ENCODE peak calls at places on chromosome 16, in seven cellular contexts. W is trophoblast cell, D is HepG2, A is HCT116, C is H9, M is fibroblast of lung, E is PC-3. G is an unnamed sample. For H3K79me2, the result is how much of the 10 kb centered on the place peaks cover.

GRCh38 chr16:75000481-75001081 is 1.8 kb downstream of the ZNRF1 start:
- DNase-seq in A (no peak), E (peak), M (peak), W (peak), D (no peak), C (no peak), G (peak)

GRCh38 chr16:85781685-85782370 is 17.5 kb downstream of the EMC8 start:
- DNase-seq in A (no peak), M (peak), D (peak), C (no peak), W (no peak), E (peak), G (no peak)

GRCh38 chr16:88681709-88682451 is 4.4 kb downstream of the SNAI3 start:
- DNase-seq in C (no peak), M (peak), W (peak), D (no peak), A (no peak), E (no peak), G (no peak)

GRCh38 chr16:74596586-74596985 is 10.3 kb downstream of the GLG1 start:
- DNase-seq in D (no peak), M (no peak), E (no peak), C (no peak), W (peak), A (no peak), G (no peak)

GRCh38 chr16:24493859-24494258 is 45.5 kb upstream of the RBBP6 start:
- DNase-seq in E (peak), C (no peak), W (peak), A (no peak), D (no peak), M (no peak), G (no peak)

GRCh38 chr16:21300309-21301167 is 22.4 kb upstream of the CRYM start:
- DNase-seq in D (peak), M (peak), C (peak), W (peak), A (peak), E (peak), G (peak)

GRCh38 chr16:10558746-10559641 is 21.4 kb downstream of the EMP2 start:
- DNase-seq in W (peak), M (peak), A (no peak), E (peak), C (no peak), D (no peak), G (no peak)

GRCh38 chr16:9016824-9017223 is 53.1 kb upstream of the USP7 start:
- DNase-seq in E (no peak), W (no peak), A (no peak), C (no peak), M (no peak), D (no peak), G (no peak)

GRCh38 chr16:49127103-49127502 is 154.5 kb downstream of the CBLN1 start:
- DNase-seq in C (no peak), M (no peak), A (no peak), W (no peak), D (no peak), E (peak), G (peak)

GRCh38 chr16:52573365-52574104 is 26.6 kb upstream of the TOX3 start:
- DNase-seq in M (no peak), E (no peak), W (no peak), D (peak), A (no peak), C (no peak), G (no peak)

GRCh38 chr16:70805787-70806186 is 4.8 kb upstream of the VAC14 start:
- DNase-seq in D (no peak), A (no peak), W (no peak), M (peak), C (no peak), E (peak), G (no peak)

GRCh38 chr16:28326881-28327610 is 34.7 kb downstream of the SBK1 start:
- DNase-seq in A (peak), C (peak), W (peak), M (peak), E (peak), D (peak), G (peak)

GRCh38 chr16:89602273-89602951 is 11.0 kb upstream of the DPEP1 start:
- DNase-seq in D (no peak), E (peak), C (peak), W (peak), A (peak), M (peak), G (peak)

GRCh38 chr16:83351846-83352245 is 455.9 kb upstream of the HSBP1 start:
- DNase-seq in M (peak), A (no peak), E (no peak), W (no peak), D (no peak), C (no peak), G (no peak)

DNA sequence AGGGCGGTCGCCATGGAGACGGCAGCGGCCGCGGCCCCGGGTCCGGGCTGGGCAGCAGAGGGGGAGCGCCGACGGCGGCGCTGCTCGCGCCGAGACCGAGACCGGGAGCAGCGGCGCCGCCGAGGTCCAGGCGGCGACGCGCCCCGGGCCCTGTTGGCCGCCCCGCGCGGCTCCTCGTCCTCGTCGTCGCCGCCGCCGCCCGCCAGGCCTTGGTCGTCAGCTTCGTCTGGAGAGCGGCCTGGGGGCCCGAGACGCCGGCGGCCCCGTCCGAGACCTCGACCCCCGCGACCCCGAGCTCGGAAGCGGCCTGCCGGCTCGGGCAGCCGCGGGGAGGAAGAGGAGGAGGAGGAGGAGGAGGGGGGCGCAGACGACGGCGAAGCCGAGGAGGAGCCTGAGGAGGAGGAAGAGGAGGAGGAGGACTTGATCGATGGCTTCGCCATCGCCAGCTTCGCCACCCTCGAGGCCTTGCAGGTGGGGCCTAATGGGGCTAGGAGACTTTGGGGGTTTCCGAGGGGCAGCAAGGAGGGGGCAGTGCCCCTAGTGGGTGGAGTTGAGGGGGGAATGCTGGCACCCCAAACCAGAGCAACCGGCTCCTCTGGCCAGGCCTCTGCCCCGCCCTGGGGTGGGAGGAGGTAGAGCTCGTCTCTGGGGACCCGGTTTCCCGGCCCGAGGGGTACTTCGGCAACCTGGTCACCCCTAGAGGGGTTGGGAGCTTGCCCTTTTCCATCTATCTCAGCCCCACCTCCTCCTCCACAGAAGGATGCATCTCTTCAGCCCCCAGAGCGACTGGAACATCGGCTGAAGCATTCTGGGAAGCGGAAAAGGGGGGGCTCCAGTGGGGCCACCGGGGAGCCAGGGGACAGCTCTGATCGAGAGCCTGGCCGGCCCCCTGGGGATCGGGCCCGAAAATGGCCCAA is 1.5 kb downstream of the FBRS start:
- DNase-seq in C (no peak), A (no peak), M (peak), E (no peak), D (no peak), W (peak), G (peak)
- H2AFZ ChIP-seq in C (no peak), A (no peak), M (no peak), E (peak), D (no peak), W (peak), G (no peak)

DNA sequence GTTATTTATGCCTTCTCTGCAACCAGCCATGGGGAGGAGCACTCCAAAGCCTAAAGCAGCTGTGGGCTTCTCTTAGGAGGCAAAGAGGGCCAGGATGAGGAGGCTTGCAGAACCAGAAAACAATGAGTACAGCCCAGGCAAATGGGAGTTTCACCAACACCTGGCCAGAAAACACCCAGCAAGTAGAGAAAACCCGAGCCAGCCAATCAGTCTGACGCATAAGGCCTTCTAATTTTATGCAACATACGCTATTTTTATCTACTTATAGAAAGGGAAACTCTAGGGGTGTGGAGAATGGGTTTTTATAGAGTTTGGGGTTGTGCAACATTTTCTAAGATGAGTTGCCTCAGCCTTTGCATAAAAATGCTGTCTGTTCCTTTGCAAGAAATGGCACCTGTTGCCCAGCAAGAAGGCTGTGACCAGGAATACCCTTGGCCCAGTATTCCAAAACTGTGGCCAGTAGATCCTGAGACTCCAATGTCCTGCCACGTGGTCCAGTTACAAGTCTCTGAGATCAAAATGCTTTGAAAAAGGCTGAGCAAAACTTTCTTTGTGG is 529.0 kb upstream of the CDH5 start:
- DNase-seq in M (no peak), A (no peak), W (no peak), D (no peak), E (no peak), C (no peak), G (no peak)
- H3K79me2 ChIP-seq in M (under half), A (under half), W (under half), D (under half), E (under half), C (under half), G (under half)

DNA sequence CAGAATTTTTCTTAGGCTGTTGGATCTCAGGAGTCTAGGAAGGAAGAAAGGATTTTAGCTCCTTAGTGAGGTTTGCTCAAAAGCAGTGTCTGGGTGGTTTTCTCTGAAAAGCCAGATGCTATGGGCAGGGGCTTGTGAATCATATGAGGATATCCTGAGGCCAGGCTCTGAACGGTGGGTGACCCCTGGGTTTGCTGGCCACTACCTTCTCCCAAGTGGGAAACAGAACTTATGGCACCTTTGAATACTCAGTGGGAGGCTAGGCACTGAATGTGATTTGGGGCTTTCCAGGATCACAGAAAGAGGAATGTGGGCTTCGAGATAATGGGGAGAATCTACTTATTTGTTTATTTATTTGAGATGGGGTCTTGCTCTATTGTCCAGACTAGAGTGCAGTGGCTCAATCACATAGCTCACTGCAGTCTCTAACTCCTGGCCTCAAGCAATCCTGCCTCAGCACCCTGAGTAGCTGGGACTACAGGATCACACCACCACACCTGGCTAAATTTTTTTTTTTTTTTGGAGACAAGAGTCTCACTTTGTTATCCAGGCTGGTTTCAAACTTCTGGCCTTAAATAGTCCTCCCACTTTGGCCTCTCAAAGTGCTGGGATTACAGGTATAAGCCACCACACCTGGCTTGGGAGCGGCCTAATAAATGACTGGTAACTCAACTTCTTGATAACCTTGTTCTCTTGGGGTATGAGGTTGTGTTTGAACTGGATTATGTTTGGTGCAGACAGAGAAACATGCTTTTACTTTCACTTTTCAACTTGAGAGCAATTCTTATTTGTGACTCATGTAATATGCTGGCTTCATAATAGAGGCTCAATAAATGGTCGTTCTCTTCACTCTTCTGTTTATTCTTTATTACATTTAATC is 129.4 kb upstream of the HS3ST2 start:
- DNase-seq in E (peak), D (no peak), C (no peak), W (no peak), M (no peak), A (no peak), G (no peak)
- H2AFZ ChIP-seq in E (no peak), D (no peak), C (no peak), W (no peak), M (peak), A (no peak), G (no peak)

GRCh38 chr16:56689171-56689570 is 6.9 kb downstream of the MT1X start:
- DNase-seq in D (no peak), C (no peak), W (peak), E (no peak), A (no peak), M (no peak), G (no peak)
- H3K79me2 ChIP-seq in D (under half), C (under half), W (under half), E (under half), A (under half), M (under half), G (under half)

GRCh38 chr16:12879812-12880211 is 21.6 kb upstream of the SHISA9 start:
- DNase-seq in M (no peak), W (no peak), E (no peak), A (no peak), C (no peak), D (no peak), G (no peak)
- H2AFZ ChIP-seq in M (no peak), W (no peak), E (no peak), A (no peak), C (no peak), D (no peak), G (no peak)

GRCh38 chr16:67104845-67105244 is 4.9 kb upstream of the PHAF1 start:
- DNase-seq in E (no peak), A (no peak), M (no peak), C (no peak), D (no peak), W (no peak), G (no peak)

GRCh38 chr16:67105251-67105650 is 4.5 kb upstream of the PHAF1 start:
- DNase-seq in D (no peak), M (no peak), A (no peak), C (no peak), W (no peak), E (no peak), G (no peak)

GRCh38 chr16:67104061-67104460 is 5.7 kb upstream of the PHAF1 start:
- DNase-seq in A (no peak), C (peak), E (peak), M (peak), D (peak), W (peak), G (peak)

GRCh38 chr16:67108489-67108888 is 1.3 kb upstream of the PHAF1 start:
- DNase-seq in W (no peak), C (no peak), A (no peak), M (no peak), D (no peak), E (no peak), G (no peak)

DNA sequence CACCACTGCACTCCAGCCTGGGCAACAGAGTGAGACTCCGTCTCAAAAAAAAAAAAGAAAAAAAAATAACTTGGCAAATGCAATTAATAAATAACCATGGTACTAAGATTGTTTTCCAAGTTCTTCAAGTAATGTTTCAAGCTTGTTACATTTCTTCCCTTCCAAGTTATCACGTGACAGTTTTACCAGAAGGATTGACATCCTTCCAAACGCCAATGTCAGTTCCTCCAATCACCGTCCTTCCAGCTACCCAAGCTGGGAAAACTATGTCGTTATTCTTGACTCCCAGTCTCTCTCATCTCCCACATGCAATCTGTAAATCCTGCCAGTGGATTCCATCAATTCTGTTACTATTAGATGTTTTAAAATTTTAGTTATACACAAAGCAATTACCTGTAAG is 3.9 kb upstream of the PHAF1 start:
- DNase-seq in D (no peak), M (no peak), E (no peak), C (no peak), A (no peak), W (no peak), G (no peak)
- H3K79me2 ChIP-seq in D (under half), M (under half), E (under half), C (under half), A (under half), W (under half), G (under half)

GRCh38 chr16:569445-570254 is at the start of gene PIGQ:
- DNase-seq in A (no peak), M (peak), D (peak), C (peak), W (peak), E (peak), G (peak)
- H2AFZ ChIP-seq in A (no peak), M (peak), D (no peak), C (no peak), W (peak), E (peak), G (peak)

DNA sequence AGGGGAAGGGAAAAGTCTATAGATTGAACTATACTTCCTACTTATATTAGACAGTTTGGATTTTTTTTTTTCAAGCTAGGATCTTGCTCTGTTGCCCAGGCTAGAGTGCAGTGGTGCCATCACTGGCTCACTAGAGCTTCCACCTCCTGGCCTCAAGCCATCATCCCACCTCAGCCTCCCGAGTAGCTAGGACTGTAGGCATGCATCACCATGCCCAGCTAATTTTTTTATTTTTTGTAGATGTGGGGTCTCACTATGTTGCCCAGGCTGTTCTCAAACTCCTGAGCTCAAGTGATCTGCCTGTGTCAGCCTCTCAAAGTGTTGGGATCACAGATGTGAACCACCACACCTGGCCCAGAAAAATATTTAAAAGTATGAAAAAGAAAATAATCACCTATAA is 121.0 kb upstream of the HAS3 start:
- DNase-seq in E (no peak), D (no peak), A (no peak), M (no peak), W (no peak), C (no peak), G (no peak)
- H3K79me2 ChIP-seq in E (under half), D (under half), A (under half), M (under half), W (under half), C (under half), G (under half)

DNA sequence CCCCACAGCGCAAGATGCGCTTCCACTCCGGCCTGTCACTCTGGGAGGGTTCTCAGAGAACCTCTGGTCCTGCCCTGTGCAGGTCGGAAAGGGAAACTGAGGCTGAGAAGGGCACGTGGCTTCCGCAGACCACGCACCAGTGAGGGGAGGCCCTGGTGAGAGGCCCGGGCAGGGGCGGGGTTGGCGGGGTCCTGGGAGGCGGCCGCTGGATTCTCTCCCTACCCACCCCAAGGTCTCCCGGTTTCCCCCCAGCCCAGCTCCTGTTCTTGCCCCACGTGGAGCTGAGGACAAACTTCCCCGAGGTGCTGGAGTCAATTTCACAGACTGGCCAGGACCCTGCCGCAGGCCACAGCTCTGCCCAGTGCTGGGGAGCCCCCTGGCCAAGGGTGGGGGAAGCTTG is 11.5 kb downstream of the CCL17 start:
- DNase-seq in A (no peak), W (no peak), C (no peak), E (no peak), D (no peak), M (no peak), G (no peak)
- H2AFZ ChIP-seq in A (no peak), W (no peak), C (no peak), E (no peak), D (no peak), M (no peak), G (peak)

DNA sequence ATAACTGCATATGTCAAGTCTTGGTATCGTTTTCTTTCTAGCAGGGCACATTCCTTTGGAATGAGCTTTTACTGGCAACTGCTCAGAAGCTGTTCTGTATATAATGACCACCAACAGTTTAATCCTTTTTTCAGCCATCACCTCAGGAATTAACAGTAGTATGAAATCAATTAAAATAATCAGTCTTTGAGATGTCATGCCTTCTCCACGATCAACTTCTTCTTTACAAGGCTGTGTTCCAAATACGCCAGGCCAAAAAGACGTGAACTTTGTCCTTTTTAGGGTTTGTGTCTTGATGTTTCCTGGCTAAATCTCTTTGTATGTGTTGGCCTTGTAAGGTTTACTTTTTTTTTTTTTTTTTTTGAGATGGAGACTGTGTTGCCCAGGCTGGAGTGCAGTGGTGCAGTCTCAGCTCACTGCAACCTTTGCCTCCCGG is 54.9 kb downstream of the ABCC1 start:
- DNase-seq in M (peak), C (no peak), E (peak), A (no peak), W (peak), D (no peak), G (no peak)
- H3K79me2 ChIP-seq in M (half or more), C (under half), E (under half), A (half or more), W (under half), D (under half), G (under half)